ENCODE peak calls at places on chromosomes 3 and 15, in ten cellular contexts. E is B cell; O is activated T-cell treated with anti-CD3 and anti-CD28 coated beads, Interleukin-2, amount 50 U/mL, for 1 hour; F is NCI-H1105; I is iPS-NIHi11; U is lower leg skin; L is naive thymus-derived CD8-positive, alpha-beta T cell; R is lower lobe of right lung; H is left ventricle myocardium superior; J is HT-29. X is an unnamed sample.

GRCh38 chr3:127200086-127200691 is 7.3 kb downstream of the PRR23E start:
- DNase-seq in R (no peak), E (no peak), O (no peak), H (no peak), I (no peak), J (no peak), F (no peak), L (no peak), U (no peak), X (no peak)

GRCh38 chr3:160637081-160637480 is 39.9 kb upstream of the ARL14 start:
- DNase-seq in F (no peak), U (no peak), H (no peak), R (no peak), O (no peak), L (no peak), J (no peak), I (no peak), E (no peak), X (no peak)

GRCh38 chr3:151974067-151974466 is 100.6 kb downstream of the SUCNR1 start:
- DNase-seq in U (no peak), O (no peak), R (no peak), H (no peak), E (no peak), L (no peak), I (no peak), J (no peak), F (no peak), X (no peak)

GRCh38 chr3:93994056-93994455 is 14.1 kb downstream of the ARL13B start:
- DNase-seq in I (no peak), R (no peak), F (no peak), L (no peak), O (no peak), E (no peak), H (no peak), J (no peak), U (no peak), X (no peak)

GRCh38 chr3:44993471-44994205 is 17.6 kb downstream of the EXOSC7 start:
- DNase-seq in U (no peak), E (no peak), R (no peak), L (no peak), O (no peak), I (peak), H (no peak), J (peak), F (no peak), X (no peak)

GRCh38 chr3:11541321-11542303 is 102.1 kb downstream of the VGLL4 start:
- DNase-seq in I (no peak), E (no peak), H (no peak), U (no peak), R (no peak), O (no peak), J (no peak), L (no peak), F (no peak), X (no peak)

GRCh38 chr15:45186771-45187577 is 792 bp downstream of the SHF start:
- DNase-seq in R (no peak), F (no peak), U (no peak), I (no peak), H (no peak), O (no peak), J (no peak), E (no peak), L (no peak), X (no peak)

GRCh38 chr3:52099006-52099405 is 42.6 kb upstream of the DUSP7 start:
- DNase-seq in R (peak), F (no peak), J (no peak), H (no peak), L (no peak), I (no peak), E (no peak), U (no peak), O (no peak), X (peak)

GRCh38 chr3:127439621-127440020 is 150.9 kb downstream of the TPRA1 start:
- DNase-seq in H (no peak), O (no peak), R (no peak), E (no peak), I (no peak), U (no peak), J (no peak), L (no peak), F (no peak), X (no peak)

GRCh38 chr15:75531041-75531450 is 48.1 kb downstream of the PTPN9 start:
- DNase-seq in U (peak), O (no peak), E (no peak), I (no peak), H (peak), L (no peak), R (no peak), J (no peak), F (no peak), X (peak)

GRCh38 chr15:57048930-57049550 is 130.6 kb downstream of the TCF12 start:
- DNase-seq in J (no peak), U (no peak), L (no peak), R (no peak), I (no peak), E (no peak), O (no peak), F (no peak), H (no peak), X (no peak)

GRCh38 chr3:14110699-14111098 is 14.0 kb downstream of the CHCHD4 start:
- DNase-seq in H (no peak), U (no peak), J (no peak), I (no peak), L (no peak), F (no peak), R (no peak), O (no peak), E (no peak), X (no peak)

GRCh38 chr3:45152307-45152706 is 6.1 kb upstream of the CDCP1 start:
- DNase-seq in I (no peak), H (no peak), E (no peak), R (no peak), O (no peak), J (no peak), L (no peak), F (no peak), U (no peak), X (no peak)

GRCh38 chr3:138898708-138899107 is 48.2 kb downstream of the FOXL2 start:
- DNase-seq in U (no peak), J (no peak), F (no peak), H (no peak), R (no peak), L (no peak), E (no peak), O (no peak), I (no peak), X (no peak)

X was measured in Right ventricle myocardium inferior.